ENCODE peak calls at places on chromosomes 6 and 20, in six cellular contexts. K is fibroblast of the aortic adventitia; I is stimulated activated CD8-positive, alpha-beta memory T cell treated with anti-CD3 and anti-CD28 coated beads, Interleukin-2, amount 100 ng/mL, for 48 hours; L is Peyer's patch; U is erythroblast; Y is glutamatergic neuron. X is an unnamed sample.
A peak's percentile ranks its signal among the peaks of the same experiment; 100 is the strongest.

GRCh38 chr20:53839423-53840176 is 230.8 kb downstream of the BCAS1 start:
- DNase-seq in K (no peak), I (peak; percentile 21), L (peak; percentile 65), U (no peak), Y (no peak), X (no peak)

GRCh38 chr6:142378138-142378875 is 76.5 kb downstream of the ADGRG6 start:
- DNase-seq in K (peak; percentile 99), I (no peak), L (no peak), U (no peak), Y (no peak), X (no peak)

GRCh38 chr6:4914412-4915159 is 89.3 kb downstream of the RPP40 start:
- DNase-seq in K (no peak), I (peak; percentile 18), L (no peak), U (no peak), Y (no peak), X (no peak)

GRCh38 chr20:35166242-35166830 is 5.5 kb upstream of the PROCR start:
- DNase-seq in K (no peak), I (no peak), L (no peak), U (no peak), Y (no peak), X (peak; percentile 74)

GRCh38 chr20:34567885-34568865 is 9.7 kb downstream of the MAP1LC3A start:
- DNase-seq in K (no peak), I (no peak), L (no peak), U (no peak), Y (no peak), X (no peak)

GRCh38 chr6:113858605-113859348 is 1.6 kb downstream of the MARCKS start:
- DNase-seq in K (peak; percentile 93), I (peak; percentile 62), L (peak; percentile 93), U (peak; percentile 88), Y (peak; percentile 94), X (peak; percentile 84)

GRCh38 chr6:156618600-156619205 is 158.5 kb upstream of the ARID1B start:
- DNase-seq in K (no peak), I (no peak), L (no peak), U (no peak), Y (peak; percentile 49), X (no peak)

GRCh38 chr6:96007663-96008062 is 8.1 kb upstream of the FUT9 start:
- DNase-seq in K (no peak), I (no peak), L (no peak), U (no peak), Y (no peak), X (no peak)

GRCh38 chr20:24118781-24119175 is 130.2 kb upstream of the GGTLC1 start:
- DNase-seq in K (peak; percentile 62), I (no peak), L (no peak), U (no peak), Y (no peak), X (no peak)

GRCh38 chr6:112501705-112502104 is 154.6 kb downstream of the RFPL4B start:
- DNase-seq in K (no peak), I (no peak), L (no peak), U (no peak), Y (peak; percentile 83), X (no peak)

GRCh38 chr20:23228912-23229311 is 121.7 kb upstream of the NXT1 start:
- DNase-seq in K (peak; percentile 98), I (no peak), L (no peak), U (no peak), Y (no peak), X (no peak)

GRCh38 chr6:169035381-169036280 is 218.0 kb downstream of the THBS2 start:
- DNase-seq in K (peak; percentile 91), I (no peak), L (no peak), U (no peak), Y (no peak), X (no peak)

GRCh38 chr6:41984623-41985022 is 43.0 kb upstream of the CCND3 start:
- DNase-seq in K (no peak), I (no peak), L (no peak), U (no peak), Y (no peak), X (no peak)

GRCh38 chr20:64116016-64116415 is 8.7 kb upstream of the NPBWR2 start:
- DNase-seq in K (no peak), I (no peak), L (peak; percentile 37), U (no peak), Y (no peak), X (no peak)

GRCh38 chr6:166112580-166112979 is 55.1 kb downstream of the TBXT start:
- DNase-seq in K (peak; percentile 61), I (no peak), L (no peak), U (no peak), Y (no peak), X (no peak)

GRCh38 chr20:4894409-4894808 is 106.9 kb downstream of the SLC23A2 start:
- DNase-seq in K (no peak), I (no peak), L (no peak), U (no peak), Y (no peak), X (no peak)

GRCh38 chr6:107941199-107941598 is 16.8 kb downstream of the SEC63 start:
- DNase-seq in K (no peak), I (no peak), L (no peak), U (no peak), Y (no peak), X (no peak)

X was measured in left lobe of liver.